ENCODE peak calls at places on chromosome X, in ten cellular contexts. D is ascending aorta, S is fibroblast of lung, A is H1, Y is BJ, B is GM12865, U is AG04450, N is thyroid gland, F is transverse colon, R is heart left ventricle. V is an unnamed sample.

GRCh38 chrX:46713672-46714487 is 45.0 kb downstream of the SLC9A7 start:
- DNase-seq in N (no peak), Y (peak; percentile 9), R (no peak), B (peak; percentile 60), A (no peak), F (no peak), D (no peak), U (peak; percentile 6), S (no peak), V (no peak)

GRCh38 chrX:153333821-153334653 is at the start of gene ZNF275:
- DNase-seq in R (peak; percentile 75), A (peak; percentile 82), N (peak; percentile 79), D (no peak), Y (peak; percentile 8), F (peak; percentile 83), S (peak; percentile 68), B (peak; percentile 85), U (peak; percentile 24), V (peak; percentile 20)

GRCh38 chrX:8364369-8365141 is 100.1 kb upstream of the VCX3B start:
- DNase-seq in B (peak; percentile 2), Y (no peak), F (no peak), U (no peak), N (peak; percentile 34), D (no peak), R (peak; percentile 36), S (no peak), A (peak; percentile 53), V (no peak)

GRCh38 chrX:110145854-110146253 is 142.9 kb downstream of the TMEM164 start:
- DNase-seq in B (peak; percentile 30), Y (no peak), U (no peak), A (no peak), D (no peak), S (peak; percentile 51), F (no peak), N (peak; percentile 21), R (no peak), V (no peak)

GRCh38 chrX:154734101-154734781 is 16.6 kb downstream of the GAB3 start:
- DNase-seq in N (peak; percentile 65), F (peak; percentile 19), B (no peak), D (no peak), S (peak; percentile 83), A (no peak), R (peak; percentile 65), Y (no peak), U (no peak), V (no peak)

GRCh38 chrX:100615015-100615414 is 21.6 kb downstream of the TSPAN6 start:
- DNase-seq in F (peak; percentile 18), D (no peak), Y (peak; percentile 17), B (peak; percentile 59), R (no peak), U (peak; percentile 10), N (peak; percentile 34), A (no peak), S (peak; percentile 67), V (peak; percentile 24)

GRCh38 chrX:66914082-66914481 is 275.2 kb upstream of the EDA2R start:
- DNase-seq in Y (no peak), B (no peak), F (peak; percentile 19), D (no peak), S (no peak), R (no peak), U (no peak), N (no peak), A (no peak), V (no peak)

GRCh38 chrX:120672841-120673530 is 43.1 kb upstream of the C1GALT1C1 start:
- DNase-seq in N (no peak), A (no peak), F (no peak), Y (no peak), S (no peak), R (no peak), B (no peak), U (no peak), D (no peak), V (no peak)

GRCh38 chrX:17082831-17083230 is 136.4 kb downstream of the REPS2 start:
- DNase-seq in Y (no peak), N (no peak), D (no peak), F (no peak), R (no peak), B (peak; percentile 8), S (peak; percentile 8), A (no peak), U (no peak), V (no peak)

GRCh38 chrX:103464071-103464773 is 55.1 kb downstream of the RAB40A start:
- DNase-seq in S (peak; percentile 66), F (peak; percentile 10), Y (no peak), B (peak; percentile 11), D (no peak), A (no peak), N (peak; percentile 11), U (no peak), R (no peak), V (no peak)

GRCh38 chrX:151753313-151754041 is 18.9 kb downstream of the CNGA2 start:
- DNase-seq in A (peak; percentile 64), Y (no peak), R (peak; percentile 46), U (peak; percentile 1), B (peak; percentile 20), F (peak; percentile 28), S (peak; percentile 17), N (peak; percentile 55), D (no peak), V (peak; percentile 38)

GRCh38 chrX:44908198-44908597 is 35.2 kb downstream of the KDM6A start:
- DNase-seq in A (no peak), F (no peak), Y (no peak), D (no peak), N (no peak), S (no peak), R (no peak), B (no peak), U (no peak), V (no peak)

GRCh38 chrX:9272166-9272565 is 192.7 kb upstream of the TBL1X start:
- DNase-seq in A (no peak), N (no peak), U (no peak), B (no peak), R (no peak), S (peak; percentile 79), D (no peak), Y (no peak), F (no peak), V (no peak)

GRCh38 chrX:56366901-56367300 is 134.7 kb downstream of the KLF8 start:
- DNase-seq in F (peak; percentile 52), A (no peak), S (no peak), R (no peak), D (no peak), U (no peak), N (no peak), B (no peak), Y (no peak), V (no peak)

GRCh38 chrX:11836284-11836683 is 78.2 kb downstream of the MSL3 start:
- DNase-seq in Y (no peak), U (no peak), S (no peak), A (no peak), D (no peak), F (no peak), R (no peak), B (no peak), N (no peak), V (no peak)

GRCh38 chrX:110146521-110146920 is 143.6 kb downstream of the TMEM164 start:
- DNase-seq in R (no peak), A (peak; percentile 45), U (no peak), N (no peak), S (peak; percentile 77), F (peak; percentile 35), D (no peak), Y (no peak), B (peak; percentile 45), V (no peak)

GRCh38 chrX:5113128-5113527 is 1115.5 kb downstream of the NLGN4X start:
- DNase-seq in R (no peak), A (no peak), N (no peak), F (no peak), U (no peak), S (no peak), B (no peak), D (no peak), Y (no peak), V (peak; percentile 1)

GRCh38 chrX:39928704-39929439 is 168.9 kb downstream of the BCOR start:
- DNase-seq in B (no peak), F (peak; percentile 44), U (no peak), S (no peak), Y (no peak), A (no peak), R (no peak), N (no peak), D (no peak), V (no peak)

GRCh38 chrX:18390941-18391538 is 34.4 kb upstream of the CDKL5 start:
- DNase-seq in R (peak; percentile 39), B (peak; percentile 76), D (no peak), U (no peak), N (peak; percentile 52), Y (no peak), S (peak; percentile 71), A (peak; percentile 54), F (peak; percentile 67), V (peak; percentile 54)
- TF ChIP-seq CTCF in R (peak; percentile 57), B (peak; percentile 32), D (peak; percentile 63), U (peak; percentile 47), N (peak; percentile 72), Y (peak; percentile 44), S (no peak), A (peak; percentile 44), F (peak; percentile 77), V (peak; percentile 63)

GRCh38 chrX:22134681-22135080 is 102.6 kb downstream of the PHEX start:
- DNase-seq in A (no peak), F (no peak), S (peak; percentile 90), R (no peak), U (peak; percentile 49), B (no peak), N (peak; percentile 7), D (no peak), Y (no peak), V (peak; percentile 27)
- H3K4me3 ChIP-seq in A (no peak overlapping the region), F (no peak overlapping the region), S (no peak overlapping the region), R (no peak overlapping the region), U (no peak overlapping the region), B (no peak overlapping the region), N (no peak overlapping the region), D (no peak overlapping the region), Y (no peak overlapping the region), V (no peak overlapping the region)

DNA sequence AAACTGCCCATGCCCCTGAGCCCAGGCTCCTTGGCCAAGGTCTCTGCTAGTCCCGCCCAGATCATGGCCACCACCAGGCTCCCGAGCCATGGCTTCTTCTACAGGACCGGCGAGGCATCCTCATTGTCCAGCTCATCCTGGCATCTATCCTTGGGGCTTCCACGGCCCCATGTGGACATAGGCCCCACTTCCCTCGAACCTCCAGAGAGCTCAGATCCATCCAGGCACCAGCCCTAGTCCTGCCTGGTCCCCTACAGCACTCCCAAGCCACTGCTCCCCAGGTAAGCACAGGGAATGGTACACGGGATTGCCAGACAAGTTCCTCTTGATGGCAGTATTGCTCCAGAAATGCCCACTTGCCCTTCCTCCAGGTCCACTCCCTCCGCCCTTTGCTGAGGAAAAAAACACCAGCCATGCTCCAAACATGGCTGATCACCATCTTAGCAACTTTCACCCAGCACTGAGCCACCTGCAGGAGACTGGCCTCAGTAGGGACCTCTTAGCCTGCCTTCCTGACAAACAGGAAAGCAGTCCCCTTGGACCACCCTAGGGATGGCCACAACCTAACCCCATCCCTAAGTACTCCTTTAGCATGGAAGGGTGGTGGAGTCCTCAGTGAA is 272.1 kb upstream of the AGTR2 start:
- DNase-seq in U (no peak), A (peak; percentile 47), N (no peak), S (no peak), Y (no peak), F (peak; percentile 89), B (peak; percentile 21), D (no peak), R (peak; percentile 62), V (no peak)
- TF ChIP-seq CTCF in U (no peak), A (no peak), N (peak; percentile 27), S (no peak), Y (no peak), F (no peak), B (no peak), D (peak; percentile 23), R (no peak), V (no peak)

GRCh38 chrX:113726898-113727297 is 857.0 kb upstream of the HTR2C start:
- DNase-seq in N (no peak), F (no peak), U (no peak), D (no peak), Y (no peak), S (no peak), R (no peak), B (no peak), A (no peak), V (no peak)
- H3K4me3 ChIP-seq in N (no peak overlapping the region), F (no peak overlapping the region), U (no peak overlapping the region), D (no peak overlapping the region), Y (no peak overlapping the region), S (no peak overlapping the region), R (no peak overlapping the region), B (no peak overlapping the region), A (no peak overlapping the region), V (no peak overlapping the region)